ENCODE peak calls at places on chromosomes 13 and 19, in five cellular contexts. K is foreskin melanocyte; T is OCI-LY7; B is amniotic stem cell; Y is stimulated activated CD8-positive, alpha-beta memory T cell treated with anti-CD3 and anti-CD28 coated beads, Interleukin-12 subunit alpha, Interleukin-12 subunit beta, amount 100 ng/mL, for 4 hours. N is an unnamed sample.

GRCh38 chr13:31038834-31039552 is 106.5 kb downstream of the TEX26 start:
- DNase-seq in B (no peak), K (no peak), Y (no peak), T (peak), N (no peak)

GRCh38 chr19:5826531-5827341 is 12.8 kb downstream of the FUT6 start:
- DNase-seq in Y (no peak), B (no peak), T (peak), K (no peak), N (no peak)

GRCh38 chr19:6997679-6998445 is 23.4 kb downstream of the MBD3L2B start:
- DNase-seq in T (no peak), K (no peak), B (no peak), Y (no peak), N (no peak)

GRCh38 chr19:7915250-7916136 is 863 bp downstream of the TGFBR3L start:
- DNase-seq in T (no peak), K (no peak), B (no peak), Y (no peak), N (no peak)

GRCh38 chr19:40502647-40503046 is 35.8 kb downstream of the SPTBN4 start:
- DNase-seq in K (no peak), Y (no peak), T (no peak), B (no peak), N (peak)

GRCh38 chr13:111216166-111216960 is 101.3 kb downstream of the ARHGEF7 start:
- DNase-seq in T (peak), Y (peak), K (no peak), B (no peak), N (peak)

GRCh38 chr13:78404961-78405360 is 198.4 kb downstream of the POU4F1 start:
- DNase-seq in Y (no peak), T (no peak), B (no peak), K (no peak), N (no peak)

GRCh38 chr19:6108721-6109633 is 1.3 kb downstream of the RFX2 start:
- DNase-seq in B (no peak), T (peak), K (no peak), Y (peak), N (no peak)

GRCh38 chr13:50085063-50085462 is 69.8 kb downstream of the KCNRG start:
- DNase-seq in Y (no peak), B (peak), T (peak), K (peak), N (peak)

GRCh38 chr19:18500820-18501219 is 21.1 kb downstream of the ELL start:
- DNase-seq in B (no peak), K (no peak), Y (no peak), T (no peak), N (no peak)

GRCh38 chr13:28568286-28568685 is 73.4 kb upstream of the FLT1 start:
- DNase-seq in Y (no peak), B (no peak), T (no peak), K (no peak), N (no peak)

GRCh38 chr19:9323557-9323918 is 441 bp upstream of the ZNF559 start:
- DNase-seq in B (no peak), T (peak), K (peak), Y (no peak), N (peak)

GRCh38 chr19:13329766-13330165 is 176.5 kb downstream of the CACNA1A start:
- DNase-seq in Y (no peak), B (no peak), T (no peak), K (no peak), N (no peak)

GRCh38 chr13:59651479-59651878 is 512.2 kb downstream of the DIAPH3 start:
- DNase-seq in K (no peak), T (no peak), B (no peak), Y (no peak), N (no peak)

GRCh38 chr19:17246681-17247425 is 1.1 kb upstream of the NR2F6 start:
- DNase-seq in B (no peak), T (no peak), Y (no peak), K (no peak), N (no peak)

GRCh38 chr13:47680752-47681151 is 320.3 kb downstream of the SUCLA2 start:
- DNase-seq in Y (no peak), B (no peak), T (no peak), K (no peak), N (no peak)

GRCh38 chr13:101487046-101487830 is 34.8 kb downstream of the ITGBL1 start:
- DNase-seq in K (no peak), B (no peak), Y (no peak), T (no peak), N (no peak)

GRCh38 chr19:29098863-29099481 is 114.0 kb downstream of the UQCRFS1 start:
- DNase-seq in T (no peak), Y (no peak), B (no peak), K (no peak), N (no peak)

GRCh38 chr19:54473071-54473941 is at the start of gene CDC42EP5:
- DNase-seq in B (peak), T (no peak), K (peak), Y (no peak), N (no peak)

GRCh38 chr13:52651880-52652169 is 811 bp upstream of the SUGT1 start:
- DNase-seq in K (no peak), B (no peak), T (no peak), Y (no peak), N (no peak)

GRCh38 chr13:62387642-62388041 is 972.0 kb upstream of the PCDH20 start:
- DNase-seq in B (no peak), Y (no peak), T (no peak), K (no peak), N (peak)

GRCh38 chr13:75566658-75567057 is 17.1 kb downstream of the UCHL3 start:
- DNase-seq in K (peak), B (peak), T (peak), Y (no peak), N (peak)

GRCh38 chr13:51581148-51581820 is 3.0 kb upstream of the WDFY2 start:
- DNase-seq in B (no peak), K (no peak), Y (no peak), T (peak), N (no peak)

GRCh38 chr19:15831626-15832025 is 16.2 kb upstream of the OR10H1 start:
- DNase-seq in T (no peak), B (no peak), Y (no peak), K (no peak), N (no peak)

GRCh38 chr19:39582442-39582841 is 19.9 kb upstream of the LGALS13 start:
- DNase-seq in B (no peak), K (no peak), Y (no peak), T (no peak), N (no peak)

GRCh38 chr13:30915691-30916541 is 9.8 kb downstream of the MEDAG start:
- DNase-seq in K (no peak), B (no peak), Y (no peak), T (no peak), N (no peak)

GRCh38 chr13:105202384-105202783 is 1333.1 kb downstream of the EFNB2 start:
- DNase-seq in Y (no peak), K (peak), B (peak), T (no peak), N (peak)

GRCh38 chr13:100808848-100809247 is 134.3 kb upstream of the TMTC4 start:
- DNase-seq in Y (no peak), B (no peak), K (no peak), T (no peak), N (peak)

GRCh38 chr13:57633950-57634828 is 2.6 kb downstream of the PCDH17 start:
- DNase-seq in K (no peak), B (no peak), Y (no peak), T (no peak), N (no peak)

GRCh38 chr13:79225487-79226232 is 180.4 kb downstream of the RBM26 start:
- DNase-seq in B (no peak), K (peak), Y (no peak), T (no peak), N (no peak)

GRCh38 chr13:93298741-93299140 is 72.1 kb downstream of the GPC6 start:
- DNase-seq in T (no peak), K (no peak), Y (no peak), B (no peak), N (no peak)

GRCh38 chr13:84925443-84925842 is 873.8 kb downstream of the SLITRK6 start:
- DNase-seq in Y (no peak), K (no peak), B (no peak), T (no peak), N (no peak)

GRCh38 chr13:44116562-44117315 is 237.0 kb downstream of the LACC1 start:
- DNase-seq in T (peak), K (no peak), B (no peak), Y (no peak), N (no peak)

GRCh38 chr19:58519087-58519354 is 589 bp downstream of the ZBTB45 start:
- DNase-seq in Y (no peak), K (peak), T (peak), B (peak), N (peak)

GRCh38 chr13:50990540-50991506 is 81.2 kb downstream of the RNASEH2B start:
- DNase-seq in Y (no peak), K (peak), T (no peak), B (no peak), N (no peak)

GRCh38 chr19:11025445-11025844 is 63.8 kb upstream of the LDLR start:
- DNase-seq in K (no peak), Y (no peak), T (no peak), B (no peak), N (no peak)

GRCh38 chr13:21216332-21216731 is 39.9 kb downstream of the MRPL57 start:
- DNase-seq in Y (no peak), B (no peak), T (no peak), K (no peak), N (no peak)